ENCODE peak calls at places on chromosomes 5 and 9, in six cellular contexts. H, K, T, R, I and L are unnamed samples.

GRCh38 chr9:97529363-97530076 is 28.1 kb downstream of the TMOD1 start:
- DNase-seq in K (no peak), H (no peak), R (no peak), I (no peak), T (peak), L (peak)

GRCh38 chr9:133032171-133032570 is 1.4 kb downstream of the GTF3C5 start:
- DNase-seq in R (no peak), I (no peak), K (no peak), T (no peak), H (no peak), L (no peak)

GRCh38 chr5:139711067-139711851 is 63.1 kb downstream of the CXXC5 start:
- DNase-seq in H (peak), R (no peak), T (no peak), K (no peak), I (peak), L (no peak)

GRCh38 chr5:171365351-171365750 is 22.3 kb upstream of the NPM1 start:
- DNase-seq in I (no peak), T (no peak), K (peak), H (no peak), R (no peak), L (no peak)

GRCh38 chr9:82168585-82168984 is 180.0 kb downstream of the SPATA31D1 start:
- DNase-seq in H (no peak), R (no peak), K (no peak), T (no peak), I (no peak), L (no peak)

GRCh38 chr5:54531536-54531935 is 14.0 kb downstream of the SNX18 start:
- DNase-seq in R (no peak), H (no peak), K (no peak), T (no peak), I (no peak), L (no peak)

GRCh38 chr9:33881635-33882034 is 64.7 kb downstream of the UBE2R2 start:
- DNase-seq in H (no peak), K (peak), R (no peak), T (no peak), I (no peak), L (no peak)

GRCh38 chr5:179284751-179285191 is 60.5 kb downstream of the ADAMTS2 start:
- DNase-seq in I (peak), T (peak), H (peak), K (no peak), R (no peak), L (no peak)

GRCh38 chr9:92061184-92061583 is 54.0 kb downstream of the SPTLC1 start:
- DNase-seq in I (no peak), H (no peak), R (no peak), T (no peak), K (no peak), L (no peak)

GRCh38 chr9:114098021-114098659 is 952 bp downstream of the KIF12 start:
- DNase-seq in K (no peak), R (peak), T (no peak), H (no peak), I (peak), L (no peak)

GRCh38 chr9:133127340-133127981 is 6.4 kb upstream of the RALGDS start:
- DNase-seq in T (peak), I (no peak), K (no peak), R (peak), H (no peak), L (no peak)

GRCh38 chr9:38232895-38233294 is 159.6 kb upstream of the ALDH1B1 start:
- DNase-seq in I (no peak), T (no peak), H (no peak), R (no peak), K (no peak), L (no peak)

GRCh38 chr5:181241393-181241975 is 2.2 kb downstream of the RACK1 start:
- DNase-seq in I (no peak), T (no peak), R (no peak), H (no peak), K (peak), L (peak)
- TF ChIP-seq POLR2A in I (no peak), T (no peak), R (no peak), H (no peak), K (peak), L (no peak)

GRCh38 chr5:79753863-79754645 is 64.4 kb downstream of the CMYA5 start:
- DNase-seq in T (no peak), R (no peak), K (no peak), H (no peak), I (no peak), L (no peak)
- TF ChIP-seq POLR2A in T (no peak), R (no peak), K (no peak), H (no peak), I (no peak), L (no peak)

GRCh38 chr5:95863383-95863757 is 40.8 kb upstream of the GLRX start:
- DNase-seq in I (no peak), H (no peak), K (no peak), R (no peak), T (no peak), L (no peak)
- TF ChIP-seq POLR2A in I (no peak), H (no peak), K (no peak), R (no peak), T (no peak), L (no peak)

GRCh38 chr9:135158572-135158937 is 71.1 kb downstream of the OLFM1 start:
- DNase-seq in R (no peak), T (no peak), K (no peak), I (no peak), H (no peak), L (no peak)
- TF ChIP-seq POLR2A in R (no peak), T (no peak), K (no peak), I (no peak), H (no peak), L (no peak)

GRCh38 chr5:143227301-143227700 is 176.2 kb downstream of the NR3C1 start:
- DNase-seq in T (no peak), R (no peak), H (no peak), I (no peak), K (no peak), L (no peak)
- TF ChIP-seq POLR2A in T (no peak), R (no peak), H (no peak), I (no peak), K (no peak), L (no peak)

GRCh38 chr5:115322729-115323128 is 26.3 kb upstream of the CCDC112 start:
- DNase-seq in I (no peak), R (no peak), T (no peak), K (no peak), H (no peak), L (no peak)
- TF ChIP-seq POLR2A in I (no peak), R (no peak), T (no peak), K (no peak), H (no peak), L (no peak)

GRCh38 chr9:922731-923130 is 53.7 kb upstream of the DMRT3 start:
- DNase-seq in H (no peak), K (no peak), T (no peak), R (no peak), I (no peak), L (no peak)
- TF ChIP-seq POLR2A in H (no peak), K (no peak), T (no peak), R (no peak), I (no peak), L (no peak)